ENCODE peak calls at places on chromosomes 2 and 18, in five cellular contexts. L, I, M, D and Q are unnamed samples.

GRCh38 chr2:20188851-20189250 is 36.1 kb downstream of the SDC1 start:
- DNase-seq in D (no peak), L (no peak), M (no peak), I (no peak), Q (no peak)

GRCh38 chr2:228613133-228613532 is 431.6 kb upstream of the SPHKAP start:
- DNase-seq in L (peak), M (peak), D (no peak), I (no peak), Q (no peak)

GRCh38 chr2:37243435-37243834 is 12.0 kb downstream of the NDUFAF7 start:
- DNase-seq in D (peak), M (no peak), L (no peak), I (no peak), Q (no peak)

GRCh38 chr2:54471221-54471711 is 15.1 kb downstream of the SPTBN1 start:
- DNase-seq in D (no peak), M (peak), I (no peak), L (peak), Q (peak)

GRCh38 chr2:9388950-9389911 is 34.1 kb downstream of the ITGB1BP1 start:
- DNase-seq in D (no peak), I (no peak), L (no peak), M (no peak), Q (no peak)

GRCh38 chr2:135164431-135164830 is 112.3 kb downstream of the RAB3GAP1 start:
- DNase-seq in I (no peak), D (no peak), L (peak), M (peak), Q (no peak)

GRCh38 chr2:1821530-1821929 is 77.2 kb upstream of the PXDN start:
- DNase-seq in L (no peak), M (no peak), D (no peak), I (no peak), Q (no peak)

GRCh38 chr2:191917967-191918651 is 71.2 kb upstream of the CAVIN2 start:
- DNase-seq in D (no peak), I (no peak), M (no peak), L (no peak), Q (no peak)

GRCh38 chr2:143176606-143177005 is 47.4 kb downstream of the ARHGAP15 start:
- DNase-seq in D (peak), I (no peak), L (no peak), M (no peak), Q (peak)

GRCh38 chr2:191555092-191555742 is 122.7 kb upstream of the NABP1 start:
- DNase-seq in L (peak), I (peak), D (peak), M (peak), Q (peak)

GRCh38 chr2:26770986-26771586 is 7.0 kb downstream of the SLC35F6 start:
- DNase-seq in M (peak), I (peak), L (peak), D (no peak), Q (peak)

GRCh38 chr18:7000484-7001096 is 117.0 kb downstream of the LAMA1 start:
- DNase-seq in M (peak), L (no peak), I (no peak), D (no peak), Q (peak)

GRCh38 chr2:12263730-12264129 is 453.0 kb upstream of the TRIB2 start:
- DNase-seq in L (no peak), D (no peak), I (no peak), M (no peak), Q (no peak)

GRCh38 chr2:17594533-17595391 is 54.3 kb downstream of the VSNL1 start:
- DNase-seq in I (no peak), M (peak), D (no peak), L (no peak), Q (no peak)

GRCh38 chr2:26640781-26641564 is at the start of gene CIB4:
- DNase-seq in I (peak), D (no peak), M (no peak), L (no peak), Q (no peak)

GRCh38 chr2:27832396-27832795 is 57.8 kb downstream of the RBKS start:
- DNase-seq in I (no peak), L (no peak), D (no peak), M (peak), Q (no peak)

GRCh38 chr2:219142329-219142728 is 18.3 kb downstream of the NHEJ1 start:
- DNase-seq in D (no peak), I (no peak), L (no peak), M (peak), Q (no peak)

GRCh38 chr2:236874866-236875481 is 210.7 kb upstream of the COPS8 start:
- DNase-seq in M (no peak), D (no peak), I (no peak), L (no peak), Q (no peak)

GRCh38 chr18:48829443-48830149 is 121.2 kb downstream of the SMAD7 start:
- DNase-seq in L (no peak), M (no peak), I (peak), D (no peak), Q (no peak)

GRCh38 chr2:228556707-228557106 is 375.2 kb upstream of the SPHKAP start:
- DNase-seq in D (no peak), M (peak), L (no peak), I (no peak), Q (peak)

GRCh38 chr2:199455533-199456382 is 2.0 kb downstream of the SATB2 start:
- DNase-seq in D (no peak), L (peak), I (peak), M (peak), Q (peak)

GRCh38 chr18:54675076-54675475 is 84.0 kb downstream of the DYNAP start:
- DNase-seq in D (no peak), I (no peak), L (no peak), M (no peak), Q (no peak)

GRCh38 chr18:45652303-45652702 is 37.0 kb downstream of the SLC14A2 start:
- DNase-seq in D (no peak), I (no peak), M (no peak), L (no peak), Q (peak)

GRCh38 chr2:86358982-86359381 is 21.6 kb upstream of the REEP1 start:
- DNase-seq in L (no peak), M (no peak), D (no peak), I (no peak), Q (no peak)

GRCh38 chr2:207434903-207435302 is 94.9 kb upstream of the CREB1 start:
- DNase-seq in L (no peak), I (no peak), M (no peak), D (no peak), Q (no peak)

GRCh38 chr2:166184789-166185188 is 57.0 kb upstream of the SCN1A start:
- DNase-seq in L (no peak), I (no peak), M (peak), D (no peak), Q (no peak)

GRCh38 chr2:10355471-10356458 is 53.1 kb downstream of the HPCAL1 start:
- DNase-seq in I (no peak), D (no peak), M (no peak), L (no peak), Q (no peak)

GRCh38 chr2:17894005-17894404 is 15.5 kb downstream of the KCNS3 start:
- DNase-seq in L (no peak), M (peak), D (no peak), I (no peak), Q (no peak)

GRCh38 chr2:100008960-100009359 is 133.4 kb downstream of the AFF3 start:
- DNase-seq in I (no peak), L (no peak), D (no peak), M (peak), Q (no peak)

GRCh38 chr18:59514193-59514592 is 155.1 kb upstream of the LMAN1 start:
- DNase-seq in M (peak), D (no peak), I (no peak), L (no peak), Q (no peak)

GRCh38 chr18:22550366-22550765 is 132.7 kb upstream of the CTAGE1 start:
- DNase-seq in I (no peak), L (no peak), D (no peak), M (peak), Q (no peak)

GRCh38 chr2:43537137-43537536 is 58.7 kb downstream of the THADA start:
- DNase-seq in I (no peak), D (peak), L (no peak), M (no peak), Q (no peak)
- H3K27ac ChIP-seq in I (peak), D (no peak), L (no peak), M (no peak), Q (no peak)

DNA sequence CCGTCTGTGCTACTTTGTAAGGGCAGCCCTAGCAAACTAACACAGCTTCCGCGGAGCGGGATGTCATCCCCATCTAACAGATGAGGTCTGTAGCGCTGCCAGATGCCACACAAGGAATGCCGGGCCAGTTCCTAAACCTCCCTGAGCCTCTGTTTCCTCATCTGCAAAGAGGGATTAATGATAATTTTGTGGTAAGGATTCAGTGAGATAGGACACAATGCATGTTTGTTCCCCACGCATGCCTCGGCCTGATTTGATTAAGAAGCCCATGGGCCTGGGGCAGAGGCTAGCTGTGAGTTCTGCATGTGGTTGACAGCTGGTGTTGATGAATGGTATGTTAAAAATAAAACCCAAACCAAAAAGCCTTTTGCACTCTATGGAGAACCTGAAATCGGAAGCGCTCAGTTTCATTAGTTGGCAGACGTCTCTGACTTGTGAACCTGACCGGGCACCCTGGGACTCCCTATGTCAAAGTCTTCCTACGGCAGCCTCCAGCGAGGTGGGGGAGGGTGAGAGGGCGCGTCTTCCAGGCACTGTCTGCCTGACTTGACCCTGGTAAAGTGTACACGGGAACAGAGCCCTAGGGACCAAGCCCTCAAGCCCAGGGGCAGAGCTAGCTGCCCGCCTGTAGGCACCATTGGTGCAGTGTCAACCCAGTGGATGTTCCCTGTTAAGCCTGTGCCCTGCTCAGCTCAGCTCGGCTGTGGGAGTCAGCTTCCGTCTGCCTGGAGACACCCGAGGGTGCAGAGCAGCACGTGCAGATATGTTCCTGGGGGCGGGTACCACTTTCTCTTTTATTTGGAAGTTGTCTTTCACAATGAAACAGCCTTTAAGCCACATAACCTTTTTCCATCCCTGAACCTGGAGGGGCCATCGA is 14.8 kb upstream of the INHBB start:
- DNase-seq in I (no peak), L (no peak), M (no peak), D (no peak), Q (no peak)
- H3K27ac ChIP-seq in I (no peak), L (no peak), M (no peak), D (no peak), Q (no peak)

GRCh38 chr2:68391099-68391498 is 26.0 kb downstream of the PLEK start:
- DNase-seq in I (no peak), L (no peak), D (no peak), M (no peak), Q (no peak)
- H3K27ac ChIP-seq in I (no peak), L (no peak), D (no peak), M (no peak), Q (no peak)

DNA sequence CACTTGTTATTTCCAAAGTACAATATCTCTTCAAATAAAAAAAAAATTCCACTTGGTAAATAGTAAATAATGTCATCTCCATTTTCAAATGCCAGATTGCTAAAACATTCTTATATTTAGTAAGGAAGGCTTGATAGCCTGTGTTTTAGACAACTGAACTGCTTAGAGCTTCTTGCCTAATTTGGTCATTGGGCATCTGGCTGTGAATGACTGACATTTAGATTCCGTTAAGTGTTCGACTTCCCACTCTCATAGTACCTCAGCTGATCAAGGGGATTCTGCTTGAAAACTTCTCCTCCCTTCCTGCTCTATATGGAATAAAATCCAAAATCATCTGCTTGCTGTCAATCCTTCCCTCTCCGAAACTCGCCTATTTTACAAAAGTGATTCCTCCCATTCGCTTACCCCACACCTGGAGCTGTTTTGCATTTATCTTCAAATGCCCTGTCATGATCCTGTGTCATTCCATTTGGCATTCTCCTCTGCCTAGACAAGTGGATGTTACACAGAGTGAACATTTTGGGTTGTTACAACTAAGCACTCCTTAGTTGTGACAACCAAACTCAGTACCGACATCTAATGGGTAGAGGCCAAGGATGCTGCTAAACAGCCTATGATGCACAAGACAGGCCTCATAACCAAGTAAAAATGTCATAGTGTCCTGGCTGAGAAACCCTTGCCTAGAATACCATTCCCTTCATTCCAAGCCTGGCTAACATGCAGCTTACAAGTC is 181.0 kb downstream of the CDH2 start:
- DNase-seq in M (no peak), I (no peak), D (no peak), L (no peak), Q (no peak)
- H3K27ac ChIP-seq in M (no peak), I (no peak), D (no peak), L (no peak), Q (no peak)

GRCh38 chr2:205774028-205774427 is 91.7 kb downstream of the NRP2 start:
- DNase-seq in L (no peak), D (no peak), M (no peak), I (no peak), Q (no peak)

GRCh38 chr2:205778326-205778725 is 96.0 kb downstream of the NRP2 start:
- DNase-seq in L (no peak), I (no peak), M (no peak), D (no peak), Q (no peak)

GRCh38 chr2:205775091-205775876 is 93.0 kb downstream of the NRP2 start:
- DNase-seq in I (no peak), L (no peak), D (no peak), M (peak), Q (no peak)

GRCh38 chr2:205776139-205776538 is 93.8 kb downstream of the NRP2 start:
- DNase-seq in M (no peak), I (peak), L (peak), D (no peak), Q (peak)

DNA sequence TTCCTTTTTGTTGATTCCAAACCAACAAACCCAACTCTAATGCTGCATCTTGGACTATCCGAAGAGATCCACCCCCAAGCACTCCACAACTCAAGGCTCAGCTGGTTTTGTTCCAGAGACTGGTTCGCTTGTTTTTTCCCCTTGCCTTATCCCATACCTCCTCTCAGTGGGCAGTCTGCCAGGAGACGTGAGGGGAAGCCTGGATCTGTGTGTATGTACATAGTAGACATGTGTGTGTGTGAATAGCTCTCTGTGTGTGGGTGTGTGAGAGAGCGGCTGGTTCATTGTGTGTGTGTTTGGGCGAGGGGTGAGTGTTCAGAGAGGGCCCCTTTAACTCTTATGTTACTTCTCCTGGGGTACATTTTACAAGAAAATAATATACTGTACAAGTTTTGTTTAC is 94.4 kb downstream of the NRP2 start:
- DNase-seq in I (peak), M (no peak), L (no peak), D (no peak), Q (no peak)
- H3K27ac ChIP-seq in I (no peak), M (no peak), L (no peak), D (no peak), Q (no peak)

GRCh38 chr2:136288249-136288648 is 170.3 kb upstream of the CXCR4 start:
- DNase-seq in I (no peak), D (no peak), L (no peak), M (no peak), Q (no peak)
- H3K27ac ChIP-seq in I (no peak), D (no peak), L (no peak), M (no peak), Q (no peak)